ENCODE peak calls at places on chromosomes 11 and 22, in nine cellular contexts. J, Z, H, E, W, U, L, F and N are unnamed samples.

GRCh38 chr22:40348025-40348658 is 1.8 kb downstream of the ADSL start:
- DNase-seq in L (no peak), E (peak; percentile 77), Z (peak; percentile 24), F (peak; percentile 62), W (no peak), J (peak; percentile 46), U (peak; percentile 60), H (peak; percentile 60), N (no peak)

GRCh38 chr22:32700186-32700882 is 101.2 kb upstream of the TIMP3 start:
- DNase-seq in E (no peak), F (peak; percentile 62), J (no peak), L (peak; percentile 72), H (no peak), U (no peak), Z (no peak), W (no peak), N (no peak)

GRCh38 chr11:3177931-3178330 is 12.8 kb upstream of the OSBPL5 start:
- DNase-seq in U (peak; percentile 22), L (no peak), E (no peak), W (no peak), J (no peak), Z (no peak), H (peak; percentile 87), F (peak; percentile 27), N (no peak)

GRCh38 chr11:47913569-47914244 is 65.6 kb upstream of the NUP160 start:
- DNase-seq in U (no peak), L (no peak), F (no peak), H (no peak), J (no peak), Z (no peak), W (no peak), E (no peak), N (no peak)

GRCh38 chr22:29226246-29226981 is 20.7 kb downstream of the EMID1 start:
- DNase-seq in E (no peak), F (no peak), U (no peak), L (no peak), Z (no peak), W (no peak), H (no peak), J (no peak), N (no peak)

GRCh38 chr11:73237471-73238290 is 19.6 kb downstream of the P2RY2 start:
- DNase-seq in W (no peak), J (no peak), Z (no peak), F (no peak), L (peak; percentile 19), E (no peak), U (peak; percentile 8), H (peak; percentile 96), N (no peak)

GRCh38 chr11:68541983-68542382 is 81.4 kb downstream of the PPP6R3 start:
- DNase-seq in U (no peak), J (no peak), E (no peak), W (no peak), F (no peak), L (no peak), H (no peak), Z (no peak), N (no peak)

GRCh38 chr11:55497068-55497467 is 57.2 kb upstream of the OR4C15 start:
- DNase-seq in W (no peak), E (no peak), Z (no peak), U (no peak), H (no peak), F (no peak), L (no peak), J (no peak), N (no peak)

GRCh38 chr11:2791521-2792375 is 92.0 kb upstream of the KCNQ1OT1 start:
- DNase-seq in L (no peak), F (no peak), U (no peak), J (no peak), W (no peak), Z (peak; percentile 17), E (peak; percentile 59), H (no peak), N (no peak)